ENCODE peak calls at places on chromosomes 5 and 9, in five cellular contexts. Q is WTC11, P is cardiac muscle cell, V is right atrium auricular region, T is choroid plexus epithelial cell. N is an unnamed sample.

GRCh38 chr5:173204185-173204979 is 30.6 kb downstream of the NKX2-5 start:
- DNase-seq in Q (no peak), P (peak; percentile 41), V (no peak), T (peak; percentile 62), N (no peak)

GRCh38 chr5:128274441-128274840 is 190.9 kb downstream of the SLC12A2 start:
- DNase-seq in Q (no peak), P (no peak), V (no peak), T (no peak), N (no peak)

GRCh38 chr5:64299805-64300204 is 134.2 kb downstream of the RNF180 start:
- DNase-seq in Q (no peak), P (no peak), V (no peak), T (no peak), N (no peak)

GRCh38 chr9:36470891-36471290 is 70.8 kb upstream of the RNF38 start:
- DNase-seq in Q (no peak), P (peak; percentile 66), V (no peak), T (peak; percentile 86), N (no peak)

GRCh38 chr5:143985832-143986485 is 174.0 kb downstream of the HMHB1 start:
- DNase-seq in Q (no peak), P (peak; percentile 51), V (no peak), T (peak; percentile 62), N (no peak)

GRCh38 chr9:105676351-105676923 is 14.2 kb downstream of the TAL2 start:
- DNase-seq in Q (no peak), P (no peak), V (no peak), T (no peak), N (no peak)

GRCh38 chr5:139684881-139685749 is 37.0 kb downstream of the CXXC5 start:
- DNase-seq in Q (no peak), P (no peak), V (no peak), T (no peak), N (no peak)

GRCh38 chr5:167261309-167262100 is 1029.9 kb upstream of the WWC1 start:
- DNase-seq in Q (no peak), P (peak; percentile 7), V (no peak), T (peak; percentile 7), N (no peak)

GRCh38 chr5:147565524-147565923 is 55.7 kb upstream of the DPYSL3 start:
- DNase-seq in Q (no peak), P (no peak), V (no peak), T (peak; percentile 69), N (no peak)

GRCh38 chr5:13910637-13911288 is 33.7 kb downstream of the DNAH5 start:
- DNase-seq in Q (no peak), P (no peak), V (no peak), T (no peak), N (no peak)

GRCh38 chr9:131817073-131817472 is 77.2 kb upstream of the RAPGEF1 start:
- DNase-seq in Q (no peak), P (no peak), V (no peak), T (no peak), N (no peak)

GRCh38 chr5:118775790-118776499 is 212.4 kb downstream of the DTWD2 start:
- DNase-seq in Q (no peak), P (no peak), V (no peak), T (no peak), N (no peak)

GRCh38 chr5:171601266-171601881 is 181.9 kb downstream of the FGF18 start:
- DNase-seq in Q (no peak), P (no peak), V (no peak), T (no peak), N (no peak)

GRCh38 chr5:137088175-137088574 is 411.0 kb downstream of the SPOCK1 start:
- DNase-seq in Q (no peak), P (no peak), V (no peak), T (no peak), N (no peak)

GRCh38 chr5:176673651-176674583 is 26.6 kb downstream of the TSPAN17 start:
- DNase-seq in Q (no peak), P (no peak), V (no peak), T (no peak), N (no peak)

GRCh38 chr5:176677209-176677931 is 30.1 kb downstream of the TSPAN17 start:
- DNase-seq in Q (no peak), P (no peak), V (no peak), T (no peak), N (no peak)

GRCh38 chr5:176676361-176676824 is 29.1 kb downstream of the TSPAN17 start:
- DNase-seq in Q (no peak), P (peak; percentile 48), V (no peak), T (peak; percentile 16), N (no peak)

GRCh38 chr5:176674799-176675198 is 27.5 kb downstream of the TSPAN17 start:
- DNase-seq in Q (no peak), P (no peak), V (no peak), T (no peak), N (no peak)

DNA sequence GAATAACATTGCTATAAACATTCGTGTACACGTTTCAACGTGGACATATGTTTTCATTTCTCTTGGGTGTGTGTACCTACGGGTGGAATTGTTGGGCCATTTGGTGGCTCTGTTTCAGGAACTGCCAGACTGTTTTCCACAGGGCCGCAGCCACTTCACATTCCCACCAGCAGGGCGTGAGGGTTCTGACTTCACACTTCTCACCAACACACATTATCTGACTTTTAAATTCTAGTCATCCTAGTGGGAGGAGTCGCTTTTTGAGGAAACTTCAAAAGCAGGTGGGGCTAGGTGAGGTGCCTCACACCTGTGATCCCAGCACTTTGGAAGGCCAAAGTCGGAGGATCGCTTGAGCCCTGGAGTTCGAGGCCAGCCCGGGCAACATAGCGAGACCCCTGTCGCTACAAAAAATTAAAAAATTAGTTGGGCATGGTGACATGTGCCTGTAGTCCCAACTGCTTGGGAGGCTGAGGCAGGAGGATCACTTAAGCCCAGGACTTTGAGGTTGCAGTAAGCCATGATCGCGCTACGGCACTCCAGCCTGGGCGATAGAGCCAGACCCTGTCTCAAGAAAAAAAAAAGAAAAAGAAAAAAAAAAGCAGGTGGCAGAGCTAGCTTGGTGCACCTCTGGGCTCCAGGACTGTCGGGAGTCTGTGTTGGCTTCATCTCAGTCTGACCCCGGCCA is 28.5 kb downstream of the TSPAN17 start:
- DNase-seq in Q (peak; percentile 72), P (peak; percentile 48), V (no peak), T (peak; percentile 54), N (no peak)
- TF ChIP-seq CTCF in Q (peak; percentile 51), P (peak; percentile 61), V (peak; percentile 55), T (peak; percentile 75), N (peak; percentile 77)

GRCh38 chr5:165029471-165029870 is 1524.1 kb downstream of the MAT2B start:
- DNase-seq in Q (peak; percentile 44), P (no peak), V (no peak), T (peak; percentile 23), N (no peak)
- TF ChIP-seq CTCF in Q (peak; percentile 27), P (no peak), V (no peak), T (peak; percentile 32), N (no peak)

DNA sequence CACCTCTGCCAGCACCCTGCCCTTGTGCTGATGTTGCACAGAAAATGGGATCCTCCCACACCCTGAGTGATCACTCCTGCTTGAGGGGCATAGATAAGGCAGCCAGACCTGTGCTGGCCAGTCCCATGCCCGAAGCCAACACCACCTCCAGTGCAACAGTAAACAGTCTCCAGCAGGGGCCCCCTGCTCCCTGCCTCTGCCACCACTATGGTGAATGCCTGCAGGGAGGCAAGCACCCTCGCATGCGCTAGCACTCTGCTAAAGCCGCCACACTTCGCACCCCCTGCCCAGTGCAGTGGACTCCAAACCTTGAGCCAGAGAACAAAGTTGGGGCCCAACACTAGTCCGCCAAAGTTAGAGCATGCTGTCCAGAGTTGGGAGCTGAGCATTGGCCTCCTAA is 118.7 kb downstream of the PJA2 start:
- DNase-seq in Q (peak; percentile 15), P (no peak), V (no peak), T (no peak), N (no peak)
- TF ChIP-seq CTCF in Q (no peak), P (no peak), V (no peak), T (no peak), N (no peak)

DNA sequence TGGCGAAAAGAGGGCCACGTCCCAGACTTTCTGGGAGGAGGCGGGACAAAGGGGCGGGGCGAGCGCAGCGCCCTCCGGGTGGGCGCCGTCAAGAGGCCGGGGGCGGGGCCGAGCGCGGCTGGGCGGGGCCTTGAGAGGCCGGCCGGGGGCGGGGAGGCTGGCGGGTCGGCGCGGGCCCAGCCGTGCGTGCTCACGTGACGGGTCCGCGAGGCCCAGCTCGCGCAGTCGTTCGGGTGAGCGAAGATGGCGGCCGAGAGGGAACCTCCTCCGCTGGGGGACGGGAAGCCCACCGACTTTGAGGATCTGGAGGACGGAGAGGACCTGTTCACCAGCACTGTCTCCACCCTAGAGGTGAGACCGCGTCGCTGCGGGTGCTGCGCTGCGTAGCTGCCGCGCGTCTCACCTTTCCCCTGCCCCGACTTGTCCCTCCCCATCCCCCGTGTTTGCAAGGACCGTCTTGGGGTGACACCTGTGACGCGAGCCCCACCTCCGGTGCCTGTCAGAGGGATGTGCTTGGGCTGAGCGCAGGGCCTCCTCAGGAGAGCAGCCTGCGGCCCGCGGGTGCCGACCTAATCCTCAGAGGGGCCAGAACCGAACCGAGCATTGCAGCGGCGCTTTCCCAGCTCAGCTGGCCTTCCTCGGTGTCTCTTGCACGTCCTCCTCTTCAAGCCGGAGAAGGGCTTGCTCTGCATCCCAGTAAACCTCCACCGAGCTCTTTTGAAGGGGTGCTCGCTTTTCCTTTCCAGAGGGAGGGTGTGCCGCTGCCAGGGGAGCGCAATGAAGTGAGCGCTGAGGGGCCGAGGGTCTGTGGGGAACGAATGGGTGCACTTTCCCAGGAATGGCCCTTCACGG is at the start of gene SNX2:
- DNase-seq in Q (peak; percentile 92), P (peak; percentile 94), V (peak; percentile 92), T (peak; percentile 90), N (peak; percentile 88)
- TF ChIP-seq CTCF in Q (no peak), P (no peak), V (no peak), T (peak; percentile 28), N (peak; percentile 46)

GRCh38 chr5:156411131-156411727 is 84.3 kb downstream of the SGCD start:
- DNase-seq in Q (no peak), P (peak; percentile 60), V (no peak), T (peak; percentile 39), N (no peak)

GRCh38 chr5:156402387-156402921 is 75.5 kb downstream of the SGCD start:
- DNase-seq in Q (peak; percentile 70), P (no peak), V (no peak), T (no peak), N (no peak)

GRCh38 chr5:156409834-156410233 is 82.9 kb downstream of the SGCD start:
- DNase-seq in Q (no peak), P (no peak), V (no peak), T (no peak), N (no peak)

GRCh38 chr5:156401802-156402201 is 74.8 kb downstream of the SGCD start:
- DNase-seq in Q (no peak), P (no peak), V (no peak), T (no peak), N (no peak)

DNA sequence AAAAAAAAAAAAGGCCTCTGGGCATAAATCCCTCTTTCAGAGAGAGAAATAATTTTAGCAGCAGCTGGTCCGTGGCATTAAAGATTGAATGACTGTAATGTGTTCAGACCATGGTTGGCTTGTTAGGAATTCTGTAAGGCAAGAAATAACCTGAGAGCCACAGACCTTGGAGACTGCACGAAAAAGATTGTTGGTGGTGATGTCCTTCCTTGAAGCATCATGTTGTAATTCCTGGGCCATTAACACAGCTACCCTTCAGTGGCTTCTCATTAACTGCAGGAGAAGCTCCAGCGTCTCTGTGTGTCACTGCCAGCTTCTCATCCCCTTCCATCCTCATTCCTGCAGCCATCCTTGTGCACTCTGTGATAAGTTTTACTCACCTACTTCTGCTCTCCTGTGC is 79.1 kb downstream of the SGCD start:
- DNase-seq in Q (no peak), P (no peak), V (no peak), T (no peak), N (no peak)
- TF ChIP-seq CTCF in Q (no peak), P (no peak), V (no peak), T (no peak), N (no peak)

N was measured in mesothelial cell of epicardium.